ENCODE peak calls at places on chromosomes 1 and 21, in seven cellular contexts. One of them, this sample, is unnamed. For H3K36me3 and H3K27me3, the result is how much of the 10 kb centered on the place peaks cover.

GRCh38 chr1:92877792-92878191 is 46.0 kb downstream of the RPL5 start:
- DNase-seq in endothelial cell of umbilical vein: no peak
- DNase-seq in left ventricle myocardium inferior: no peak
- DNase-seq in heart left ventricle: no peak
- DNase-seq in mesendoderm: no peak
- DNase-seq in lower lobe of right lung: no peak
- DNase-seq in breast epithelium: no peak
- DNase-seq in this sample: no peak

GRCh38 chr1:17551755-17552234 is 12.3 kb downstream of the ARHGEF10L start:
- DNase-seq in endothelial cell of umbilical vein: peak
- DNase-seq in left ventricle myocardium inferior: peak
- DNase-seq in heart left ventricle: no peak
- DNase-seq in mesendoderm: no peak
- DNase-seq in lower lobe of right lung: no peak
- DNase-seq in breast epithelium: no peak
- DNase-seq in this sample: peak

GRCh38 chr1:243495442-243496172 is 239.8 kb downstream of the SDCCAG8 start:
- DNase-seq in endothelial cell of umbilical vein: no peak
- DNase-seq in left ventricle myocardium inferior: no peak
- DNase-seq in heart left ventricle: no peak
- DNase-seq in mesendoderm: no peak
- DNase-seq in lower lobe of right lung: no peak
- DNase-seq in breast epithelium: no peak
- DNase-seq in this sample: peak

GRCh38 chr1:156500578-156500846 is at the start of gene MEF2D:
- DNase-seq in endothelial cell of umbilical vein: no peak
- DNase-seq in left ventricle myocardium inferior: no peak
- DNase-seq in heart left ventricle: no peak
- DNase-seq in mesendoderm: no peak
- DNase-seq in lower lobe of right lung: no peak
- DNase-seq in breast epithelium: no peak
- DNase-seq in this sample: no peak

GRCh38 chr1:22452401-22452963 is 831 bp downstream of the ZBTB40 start:
- DNase-seq in endothelial cell of umbilical vein: peak
- DNase-seq in left ventricle myocardium inferior: peak
- DNase-seq in heart left ventricle: no peak
- DNase-seq in mesendoderm: no peak
- DNase-seq in lower lobe of right lung: no peak
- DNase-seq in breast epithelium: no peak
- DNase-seq in this sample: no peak

GRCh38 chr1:19861034-19861433 is 21.2 kb upstream of the OTUD3 start:
- DNase-seq in endothelial cell of umbilical vein: no peak
- DNase-seq in left ventricle myocardium inferior: no peak
- DNase-seq in heart left ventricle: no peak
- DNase-seq in mesendoderm: no peak
- DNase-seq in lower lobe of right lung: no peak
- DNase-seq in breast epithelium: no peak
- DNase-seq in this sample: no peak

GRCh38 chr1:75273110-75273509 is 138.9 kb downstream of the LHX8 start:
- DNase-seq in endothelial cell of umbilical vein: no peak
- DNase-seq in left ventricle myocardium inferior: no peak
- DNase-seq in heart left ventricle: no peak
- DNase-seq in mesendoderm: no peak
- DNase-seq in lower lobe of right lung: no peak
- DNase-seq in breast epithelium: no peak
- DNase-seq in this sample: no peak

GRCh38 chr1:234961468-234962339 is 166.9 kb downstream of the TOMM20 start:
- DNase-seq in endothelial cell of umbilical vein: peak
- DNase-seq in left ventricle myocardium inferior: no peak
- DNase-seq in heart left ventricle: no peak
- DNase-seq in mesendoderm: no peak
- DNase-seq in lower lobe of right lung: no peak
- DNase-seq in breast epithelium: no peak
- DNase-seq in this sample: no peak

GRCh38 chr21:41659791-41660560 is 106.9 kb downstream of the RIPK4 start:
- DNase-seq in endothelial cell of umbilical vein: no peak
- DNase-seq in left ventricle myocardium inferior: no peak
- DNase-seq in heart left ventricle: no peak
- DNase-seq in mesendoderm: no peak
- DNase-seq in lower lobe of right lung: no peak
- DNase-seq in breast epithelium: no peak
- DNase-seq in this sample: peak

GRCh38 chr1:154465621-154466020 is 36.4 kb upstream of the TDRD10 start:
- DNase-seq in endothelial cell of umbilical vein: no peak
- DNase-seq in left ventricle myocardium inferior: no peak
- DNase-seq in heart left ventricle: no peak
- DNase-seq in mesendoderm: no peak
- DNase-seq in lower lobe of right lung: no peak
- DNase-seq in breast epithelium: no peak
- DNase-seq in this sample: no peak

GRCh38 chr21:33478858-33479678 is 706 bp downstream of the TMEM50B start:
- DNase-seq in endothelial cell of umbilical vein: peak
- DNase-seq in left ventricle myocardium inferior: no peak
- DNase-seq in heart left ventricle: peak
- DNase-seq in mesendoderm: peak
- DNase-seq in lower lobe of right lung: peak
- DNase-seq in breast epithelium: no peak
- DNase-seq in this sample: no peak

GRCh38 chr1:46991083-46991923 is 32.2 kb upstream of the CYP4X1 start:
- DNase-seq in endothelial cell of umbilical vein: no peak
- DNase-seq in left ventricle myocardium inferior: no peak
- DNase-seq in heart left ventricle: no peak
- DNase-seq in mesendoderm: peak
- DNase-seq in lower lobe of right lung: no peak
- DNase-seq in breast epithelium: no peak
- DNase-seq in this sample: no peak

GRCh38 chr1:83839566-83840173 is 159.3 kb downstream of the TTLL7 start:
- DNase-seq in endothelial cell of umbilical vein: no peak
- DNase-seq in left ventricle myocardium inferior: no peak
- DNase-seq in heart left ventricle: no peak
- DNase-seq in mesendoderm: no peak
- DNase-seq in lower lobe of right lung: no peak
- DNase-seq in breast epithelium: no peak
- DNase-seq in this sample: no peak

GRCh38 chr1:236111527-236112331 is 30.6 kb upstream of the GPR137B start:
- DNase-seq in endothelial cell of umbilical vein: no peak
- DNase-seq in left ventricle myocardium inferior: no peak
- DNase-seq in heart left ventricle: no peak
- DNase-seq in mesendoderm: no peak
- DNase-seq in lower lobe of right lung: no peak
- DNase-seq in breast epithelium: no peak
- DNase-seq in this sample: peak

GRCh38 chr1:181990730-181991129 is 70.8 kb downstream of the ZNF648 start:
- DNase-seq in endothelial cell of umbilical vein: no peak
- DNase-seq in left ventricle myocardium inferior: no peak
- DNase-seq in heart left ventricle: no peak
- DNase-seq in mesendoderm: no peak
- DNase-seq in lower lobe of right lung: no peak
- DNase-seq in breast epithelium: no peak
- DNase-seq in this sample: no peak

GRCh38 chr1:235632538-235633219 is 16.9 kb downstream of the GNG4 start:
- DNase-seq in endothelial cell of umbilical vein: peak
- DNase-seq in left ventricle myocardium inferior: no peak
- DNase-seq in heart left ventricle: no peak
- DNase-seq in mesendoderm: no peak
- DNase-seq in lower lobe of right lung: no peak
- DNase-seq in breast epithelium: no peak
- DNase-seq in this sample: no peak

GRCh38 chr1:206873603-206874188 is 8.3 kb downstream of the IL20 start:
- DNase-seq in endothelial cell of umbilical vein: no peak
- DNase-seq in left ventricle myocardium inferior: no peak
- DNase-seq in heart left ventricle: no peak
- DNase-seq in mesendoderm: no peak
- DNase-seq in lower lobe of right lung: no peak
- DNase-seq in breast epithelium: no peak
- DNase-seq in this sample: no peak

GRCh38 chr1:161933592-161934277 is 89.9 kb downstream of the OLFML2B start:
- DNase-seq in endothelial cell of umbilical vein: no peak
- DNase-seq in left ventricle myocardium inferior: no peak
- DNase-seq in heart left ventricle: no peak
- DNase-seq in mesendoderm: no peak
- DNase-seq in lower lobe of right lung: no peak
- DNase-seq in breast epithelium: no peak
- DNase-seq in this sample: no peak

GRCh38 chr1:203916756-203917155 is 55.4 kb downstream of the SNRPE start:
- DNase-seq in endothelial cell of umbilical vein: no peak
- DNase-seq in left ventricle myocardium inferior: no peak
- DNase-seq in heart left ventricle: no peak
- DNase-seq in mesendoderm: no peak
- DNase-seq in lower lobe of right lung: no peak
- DNase-seq in breast epithelium: no peak
- DNase-seq in this sample: no peak

GRCh38 chr1:33025761-33026160 is 10.9 kb downstream of the AK2 start:
- DNase-seq in endothelial cell of umbilical vein: no peak
- DNase-seq in left ventricle myocardium inferior: no peak
- DNase-seq in heart left ventricle: no peak
- DNase-seq in mesendoderm: no peak
- DNase-seq in lower lobe of right lung: no peak
- DNase-seq in breast epithelium: no peak
- DNase-seq in this sample: no peak

GRCh38 chr1:33022650-33023200 is 14.0 kb downstream of the AK2 start:
- DNase-seq in endothelial cell of umbilical vein: no peak
- DNase-seq in left ventricle myocardium inferior: no peak
- DNase-seq in heart left ventricle: no peak
- DNase-seq in mesendoderm: no peak
- DNase-seq in lower lobe of right lung: no peak
- DNase-seq in breast epithelium: no peak
- DNase-seq in this sample: no peak

GRCh38 chr1:33018112-33018511 is 18.6 kb downstream of the AK2 start:
- DNase-seq in endothelial cell of umbilical vein: no peak
- DNase-seq in left ventricle myocardium inferior: no peak
- DNase-seq in heart left ventricle: no peak
- DNase-seq in mesendoderm: no peak
- DNase-seq in lower lobe of right lung: no peak
- DNase-seq in breast epithelium: no peak
- DNase-seq in this sample: no peak

GRCh38 chr1:33025180-33025569 is 11.5 kb downstream of the AK2 start:
- DNase-seq in endothelial cell of umbilical vein: no peak
- DNase-seq in left ventricle myocardium inferior: no peak
- DNase-seq in heart left ventricle: no peak
- DNase-seq in mesendoderm: no peak
- DNase-seq in lower lobe of right lung: no peak
- DNase-seq in breast epithelium: no peak
- DNase-seq in this sample: no peak

DNA sequence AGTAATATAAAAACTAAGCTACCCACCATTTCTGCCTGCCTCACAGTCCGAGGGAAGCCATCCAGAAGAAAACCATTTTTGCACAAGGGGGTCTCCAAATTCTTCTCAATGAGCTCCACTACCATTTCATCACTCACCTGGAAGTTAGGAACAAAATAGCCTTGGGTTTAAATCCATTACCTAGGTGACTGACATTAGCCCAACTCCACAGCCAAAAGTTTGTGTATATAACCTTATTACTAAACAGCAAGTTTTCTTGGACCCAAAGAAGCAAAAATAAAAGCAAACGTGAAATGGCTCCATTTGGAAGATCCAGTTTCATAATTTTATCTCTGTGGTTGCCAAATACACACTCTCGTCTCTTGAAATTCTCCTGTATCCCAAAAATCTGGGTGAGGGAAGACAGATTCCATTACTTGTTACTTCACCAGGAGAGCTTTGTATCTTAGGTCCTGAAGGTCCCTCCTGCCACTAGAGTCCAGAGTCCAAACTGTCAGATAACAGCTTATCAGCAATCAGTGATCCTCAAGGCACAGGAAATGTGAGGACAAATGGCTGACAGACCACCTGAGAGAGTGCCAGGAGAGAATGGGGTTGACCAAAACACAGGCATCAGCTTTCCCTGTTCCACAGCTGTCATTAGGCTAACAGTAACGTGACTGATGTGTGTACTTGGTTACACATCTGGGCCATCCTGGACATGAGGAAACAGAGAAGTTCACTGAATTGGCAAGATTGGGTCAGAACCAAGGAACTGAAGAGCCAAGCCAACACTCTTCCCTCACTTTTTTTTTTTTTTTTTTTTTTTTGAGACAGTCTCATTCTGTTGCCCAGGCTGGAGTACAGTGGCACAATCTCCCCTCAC is 14.9 kb downstream of the AK2 start:
- DNase-seq in endothelial cell of umbilical vein: no peak
- DNase-seq in left ventricle myocardium inferior: no peak
- DNase-seq in heart left ventricle: no peak
- DNase-seq in mesendoderm: peak
- DNase-seq in lower lobe of right lung: no peak
- DNase-seq in breast epithelium: no peak
- DNase-seq in this sample: no peak
- H3K36me3 ChIP-seq in endothelial cell of umbilical vein: under half
- H3K36me3 ChIP-seq in left ventricle myocardium inferior: half or more
- H3K36me3 ChIP-seq in heart left ventricle: half or more
- H3K36me3 ChIP-seq in mesendoderm: under half
- H3K36me3 ChIP-seq in lower lobe of right lung: half or more
- H3K36me3 ChIP-seq in breast epithelium: under half
- H3K36me3 ChIP-seq in this sample: under half

GRCh38 chr1:112196731-112197130 is 199.3 kb upstream of the CTTNBP2NL start:
- DNase-seq in endothelial cell of umbilical vein: no peak
- DNase-seq in left ventricle myocardium inferior: no peak
- DNase-seq in heart left ventricle: no peak
- DNase-seq in mesendoderm: no peak
- DNase-seq in lower lobe of right lung: no peak
- DNase-seq in breast epithelium: no peak
- DNase-seq in this sample: no peak
- H3K27ac ChIP-seq in endothelial cell of umbilical vein: no peak
- H3K27ac ChIP-seq in left ventricle myocardium inferior: no peak
- H3K27ac ChIP-seq in heart left ventricle: no peak
- H3K27ac ChIP-seq in mesendoderm: no peak
- H3K27ac ChIP-seq in lower lobe of right lung: no peak
- H3K27ac ChIP-seq in breast epithelium: no peak
- H3K27ac ChIP-seq in this sample: no peak

DNA sequence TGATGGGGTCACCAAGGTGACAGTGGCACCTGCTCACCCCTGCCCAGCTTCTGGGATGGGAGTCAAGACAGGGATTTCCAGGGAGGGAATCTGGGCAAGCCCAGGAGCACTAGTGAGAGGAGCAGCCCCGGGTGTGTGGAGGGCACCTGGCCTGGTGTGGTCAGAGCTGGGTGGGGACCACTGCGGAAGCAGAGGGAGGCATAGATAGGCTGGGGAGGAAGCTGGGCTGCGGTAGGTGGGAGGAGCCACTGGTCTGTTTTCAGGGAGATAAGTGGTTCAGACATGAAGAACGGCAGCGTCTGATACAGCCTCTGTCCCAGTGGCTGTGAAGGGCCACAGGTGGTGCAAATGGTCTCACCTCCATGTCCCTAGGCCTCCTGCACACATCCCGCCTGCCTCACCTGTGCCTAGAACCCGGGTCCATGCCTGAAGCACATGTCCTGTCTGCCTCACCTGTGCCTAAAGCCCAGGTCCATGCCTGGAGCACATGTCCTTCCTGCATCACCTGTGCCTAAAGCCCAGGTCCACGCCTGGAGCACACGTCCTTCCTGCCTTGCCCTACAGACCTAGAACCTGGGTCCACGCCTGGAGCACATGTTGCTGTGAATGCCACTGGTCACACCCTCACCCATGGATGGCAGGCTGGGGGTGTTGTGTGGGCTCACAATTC is 325.9 kb upstream of the AJAP1 start:
- DNase-seq in endothelial cell of umbilical vein: no peak
- DNase-seq in left ventricle myocardium inferior: no peak
- DNase-seq in heart left ventricle: no peak
- DNase-seq in mesendoderm: no peak
- DNase-seq in lower lobe of right lung: no peak
- DNase-seq in breast epithelium: no peak
- DNase-seq in this sample: no peak
- H3K27me3 ChIP-seq in endothelial cell of umbilical vein: under half
- H3K27me3 ChIP-seq in left ventricle myocardium inferior: half or more
- H3K27me3 ChIP-seq in heart left ventricle: under half
- H3K27me3 ChIP-seq in mesendoderm: under half
- H3K27me3 ChIP-seq in lower lobe of right lung: under half
- H3K27me3 ChIP-seq in breast epithelium: under half
- H3K27me3 ChIP-seq in this sample: under half

GRCh38 chr1:81364075-81364474 is 436.7 kb upstream of the ADGRL2 start:
- DNase-seq in endothelial cell of umbilical vein: no peak
- DNase-seq in left ventricle myocardium inferior: no peak
- DNase-seq in heart left ventricle: no peak
- DNase-seq in mesendoderm: no peak
- DNase-seq in lower lobe of right lung: no peak
- DNase-seq in breast epithelium: no peak
- DNase-seq in this sample: no peak
- H3K36me3 ChIP-seq in endothelial cell of umbilical vein: under half
- H3K36me3 ChIP-seq in left ventricle myocardium inferior: under half
- H3K36me3 ChIP-seq in heart left ventricle: under half
- H3K36me3 ChIP-seq in mesendoderm: under half
- H3K36me3 ChIP-seq in lower lobe of right lung: under half
- H3K36me3 ChIP-seq in breast epithelium: under half
- H3K36me3 ChIP-seq in this sample: under half

This sample was measured in aorta.